ENCODE peak calls at places on chromosomes 13 and 19, in six cellular contexts. W, F, A, O, U and X are unnamed samples.

GRCh38 chr13:58619396-58620113 is 988.0 kb downstream of the PCDH17 start:
- DNase-seq in W (no peak), F (peak; percentile 2), A (no peak), O (no peak), U (no peak), X (no peak)

GRCh38 chr13:92122454-92122853 is 724.0 kb downstream of the GPC5 start:
- DNase-seq in W (no peak), F (no peak), A (no peak), O (no peak), U (no peak), X (no peak)

GRCh38 chr19:4518345-4519171 is at the start of gene PLIN4:
- DNase-seq in W (no peak), F (peak; percentile 47), A (no peak), O (no peak), U (no peak), X (no peak)

GRCh38 chr19:18776736-18777135 is 14.4 kb downstream of the COMP start:
- DNase-seq in W (no peak), F (peak; percentile 67), A (no peak), O (no peak), U (no peak), X (peak; percentile 69)

GRCh38 chr13:44015808-44016207 is 136.1 kb downstream of the LACC1 start:
- DNase-seq in W (no peak), F (peak; percentile 8), A (no peak), O (no peak), U (no peak), X (no peak)

GRCh38 chr13:36126496-36126895 is 4.7 kb downstream of the DCLK1 start:
- DNase-seq in W (no peak), F (no peak), A (no peak), O (no peak), U (no peak), X (no peak)

GRCh38 chr13:33918199-33918932 is 100.4 kb downstream of the RFC3 start:
- DNase-seq in W (no peak), F (peak; percentile 84), A (no peak), O (no peak), U (no peak), X (peak; percentile 82)

GRCh38 chr19:5978606-5979552 is 939 bp upstream of the RANBP3 start:
- DNase-seq in W (peak; percentile 27), F (no peak), A (no peak), O (no peak), U (no peak), X (no peak)

GRCh38 chr13:94351292-94352000 is 128.0 kb downstream of the DCT start:
- DNase-seq in W (peak; percentile 38), F (peak; percentile 61), A (no peak), O (no peak), U (no peak), X (peak; percentile 71)

GRCh38 chr13:100506600-100507422 is 81.8 kb downstream of the GGACT start:
- DNase-seq in W (no peak), F (no peak), A (no peak), O (no peak), U (no peak), X (no peak)

GRCh38 chr13:74305876-74306275 is 171.7 kb upstream of the KLF12 start:
- DNase-seq in W (no peak), F (peak; percentile 33), A (no peak), O (no peak), U (no peak), X (peak; percentile 12)